ENCODE peak calls at places on chromosomes 1 and 21, in seven cellular contexts. S is neural progenitor cell, M is lower leg skin, K is endothelial cell, F is upper lobe of right lung, P is fibroblast of mammary gland, J is epithelial cell of esophagus. Y is an unnamed sample.

GRCh38 chr1:111512132-111512874 is 8.9 kb upstream of the ADORA3 start:
- DNase-seq in P (no peak), K (no peak), J (no peak), S (no peak), M (no peak), F (peak), Y (no peak)

GRCh38 chr1:110319332-110320167 is 19.6 kb upstream of the RBM15 start:
- DNase-seq in K (no peak), F (no peak), M (no peak), S (no peak), J (peak), P (peak), Y (no peak)

GRCh38 chr1:224497714-224498573 is 63.3 kb upstream of the WDR26 start:
- DNase-seq in K (no peak), M (peak), F (no peak), P (peak), J (peak), S (peak), Y (no peak)

GRCh38 chr1:94755675-94756074 is 64.5 kb upstream of the SLC44A3 start:
- DNase-seq in F (no peak), S (no peak), J (no peak), K (no peak), M (no peak), P (peak), Y (no peak)

GRCh38 chr1:110481968-110482623 is 31.1 kb downstream of the PROK1 start:
- DNase-seq in K (no peak), S (no peak), F (no peak), M (no peak), P (no peak), J (no peak), Y (no peak)

GRCh38 chr21:45192332-45192731 is 95.4 kb downstream of the POFUT2 start:
- DNase-seq in P (no peak), F (no peak), S (peak), K (no peak), M (no peak), J (no peak), Y (no peak)

GRCh38 chr1:119368556-119368955 is at the start of gene HAO2:
- DNase-seq in J (no peak), K (no peak), S (no peak), F (peak), P (no peak), M (no peak), Y (no peak)

GRCh38 chr1:99872063-99872462 is 21.9 kb downstream of the AGL start:
- DNase-seq in K (no peak), S (no peak), F (no peak), J (no peak), M (no peak), P (no peak), Y (no peak)

GRCh38 chr1:169443923-169444322 is 16.6 kb upstream of the CCDC181 start:
- DNase-seq in J (no peak), S (no peak), K (no peak), F (no peak), P (no peak), M (no peak), Y (no peak)

GRCh38 chr1:98914547-98914946 is 90.1 kb downstream of the PLPPR5 start:
- DNase-seq in S (no peak), J (peak), P (peak), F (no peak), K (no peak), M (no peak), Y (no peak)

GRCh38 chr1:119147626-119148180 is 7.2 kb upstream of the WARS2 start:
- DNase-seq in P (peak), J (no peak), F (no peak), M (no peak), K (no peak), S (no peak), Y (no peak)

GRCh38 chr1:20376880-20377494 is 86.3 kb downstream of the VWA5B1 start:
- DNase-seq in F (no peak), M (peak), J (peak), S (peak), P (peak), K (peak), Y (peak)

GRCh38 chr1:244211559-244211944 is 160.5 kb downstream of the ZBTB18 start:
- DNase-seq in K (no peak), J (peak), P (peak), S (no peak), F (no peak), M (peak), Y (no peak)
- TF ChIP-seq CTCF in K (no peak), J (no peak), P (no peak), S (no peak), F (no peak), M (no peak), Y (no peak)

DNA sequence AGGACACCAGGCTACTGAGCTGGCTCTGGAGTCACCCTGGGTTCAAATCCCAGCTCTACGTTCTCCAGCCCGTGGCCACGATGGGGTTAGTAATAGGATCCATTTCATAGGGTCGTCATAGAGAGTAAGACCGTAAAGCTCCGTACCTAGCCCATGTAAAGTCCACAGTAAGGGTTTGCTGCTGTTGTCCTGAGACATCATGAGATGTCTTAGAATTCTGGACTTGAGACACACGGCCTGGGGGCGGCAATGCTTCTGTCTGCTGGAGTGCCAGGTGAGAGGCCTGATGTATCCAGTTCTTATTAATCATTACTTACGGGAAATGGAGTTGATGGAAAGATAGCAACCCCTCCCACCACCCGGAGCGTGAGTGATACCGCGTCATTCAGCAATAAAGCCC is 3.6 kb downstream of the TCP10L start:
- DNase-seq in S (no peak), P (no peak), J (no peak), K (no peak), F (no peak), M (peak), Y (no peak)
- TF ChIP-seq CTCF in S (no peak), P (no peak), J (no peak), K (no peak), F (no peak), M (no peak), Y (no peak)

DNA sequence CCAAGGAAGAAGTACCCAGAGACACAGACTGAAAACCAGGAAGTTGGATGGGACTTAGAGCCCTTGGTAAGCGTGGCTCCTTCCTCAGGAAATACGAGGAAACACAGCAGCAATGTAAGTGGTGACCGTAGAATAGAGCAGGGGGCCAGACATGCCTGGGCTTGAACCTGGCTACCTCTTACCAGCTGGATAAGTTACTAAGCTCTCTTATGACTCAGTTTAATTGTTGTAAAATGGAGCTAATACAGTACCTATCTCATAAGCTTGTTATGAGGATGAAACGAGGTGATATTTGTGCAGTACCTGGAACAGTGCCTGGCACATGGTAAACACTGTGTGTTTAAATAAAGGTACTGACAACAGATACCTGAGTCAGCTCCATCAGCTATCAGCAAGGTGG is 19.2 kb downstream of the EBNA1BP2 start:
- DNase-seq in F (no peak), M (no peak), J (peak), K (no peak), P (peak), S (no peak), Y (no peak)
- TF ChIP-seq CTCF in F (no peak), M (no peak), J (peak), K (no peak), P (no peak), S (no peak), Y (no peak)

GRCh38 chr1:40856656-40857302 is 5.4 kb downstream of the CITED4 start:
- DNase-seq in S (peak), J (no peak), M (no peak), F (no peak), K (no peak), P (no peak), Y (no peak)

GRCh38 chr1:40853113-40853999 is 8.8 kb downstream of the CITED4 start:
- DNase-seq in J (peak), K (no peak), F (no peak), P (no peak), M (no peak), S (no peak), Y (no peak)

GRCh38 chr1:40857737-40858136 is 4.4 kb downstream of the CITED4 start:
- DNase-seq in F (no peak), P (no peak), J (peak), S (peak), M (no peak), K (no peak), Y (no peak)

GRCh38 chr1:40856116-40856515 is 6.0 kb downstream of the CITED4 start:
- DNase-seq in J (no peak), S (no peak), M (no peak), K (no peak), F (no peak), P (no peak), Y (no peak)

DNA sequence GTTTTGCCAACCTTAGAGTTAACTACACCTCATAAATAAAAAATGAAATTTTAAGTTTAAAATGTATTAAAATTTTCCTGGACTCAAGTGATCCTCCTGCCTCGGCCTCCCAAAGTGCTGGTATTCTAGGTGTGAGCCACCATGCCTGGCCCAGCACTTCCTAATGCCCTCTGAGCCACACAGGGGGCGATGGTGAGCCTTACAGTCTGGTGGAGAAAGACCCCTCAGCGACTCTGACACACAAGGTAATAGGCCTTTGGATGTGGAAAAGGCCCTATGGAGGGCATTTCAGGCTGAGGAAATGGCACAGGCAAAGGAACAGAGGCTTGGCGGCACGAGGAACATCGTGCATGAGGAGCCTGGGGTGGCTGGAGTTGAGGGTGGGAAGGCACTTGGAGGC is 6.7 kb downstream of the CITED4 start:
- DNase-seq in S (peak), P (no peak), K (no peak), M (no peak), F (no peak), J (no peak), Y (no peak)
- TF ChIP-seq CTCF in S (peak), P (peak), K (peak), M (no peak), F (no peak), J (no peak), Y (peak)

DNA sequence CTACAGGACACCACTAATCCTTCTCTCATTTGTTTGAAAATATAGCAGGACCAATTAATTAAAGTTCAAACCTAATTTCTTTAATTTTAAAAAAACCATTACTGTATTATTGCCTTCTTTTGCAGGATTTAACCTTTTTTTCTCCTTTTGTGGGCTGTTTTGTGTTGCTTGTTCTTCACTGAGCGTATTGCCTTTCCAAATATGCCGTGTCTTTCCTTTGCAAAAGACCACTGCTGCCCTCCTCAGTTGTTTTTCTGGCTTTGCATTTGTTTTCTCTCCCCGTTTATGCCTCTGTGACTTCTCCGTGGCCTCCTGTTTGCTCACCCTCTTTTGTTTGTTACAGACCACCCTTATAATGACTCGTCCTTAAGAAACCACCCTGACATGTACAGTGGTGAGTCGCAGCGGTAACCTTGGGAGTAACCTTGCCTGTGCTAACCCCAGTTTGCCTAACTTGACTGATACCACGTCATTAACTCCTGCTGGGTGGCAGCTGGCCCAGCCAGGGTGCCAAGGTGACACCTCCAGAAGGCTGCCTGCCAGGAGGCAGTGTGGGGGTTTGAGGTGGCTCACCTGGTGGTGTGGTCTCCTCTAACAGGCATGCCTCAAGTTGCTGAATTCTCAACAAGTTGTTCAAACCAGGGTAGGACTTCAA is 81.1 kb upstream of the CNTN2 start:
- DNase-seq in M (no peak), S (no peak), P (peak), F (no peak), J (no peak), K (no peak), Y (no peak)
- TF ChIP-seq CTCF in M (no peak), S (peak), P (no peak), F (no peak), J (no peak), K (no peak), Y (no peak)

GRCh38 chr1:204714861-204715511 is 29.4 kb upstream of the LRRN2 start:
- DNase-seq in K (peak), F (no peak), J (peak), S (peak), P (no peak), M (peak), Y (no peak)
- TF ChIP-seq CTCF in K (no peak), F (no peak), J (no peak), S (peak), P (no peak), M (no peak), Y (no peak)

DNA sequence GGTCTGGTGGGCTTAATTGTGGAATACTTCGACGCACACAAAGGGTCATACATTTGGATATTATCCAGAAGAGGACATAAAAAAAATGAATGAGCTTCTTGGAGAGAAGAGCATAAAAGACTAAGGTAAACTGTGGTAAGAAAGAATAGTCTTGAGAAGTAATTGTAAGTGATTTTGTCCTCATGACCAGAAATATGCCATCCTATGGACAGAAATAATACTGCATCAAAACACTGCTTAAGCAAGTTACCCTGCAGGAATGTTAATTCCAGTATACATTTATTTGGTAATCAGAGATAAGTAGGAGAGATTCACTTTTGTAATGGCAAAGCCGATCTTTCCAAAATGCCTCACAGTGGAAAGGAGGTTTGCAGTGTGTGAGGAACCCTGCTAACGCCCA is 111.9 kb downstream of the NRIP1 start:
- DNase-seq in P (peak), S (no peak), K (no peak), F (no peak), J (no peak), M (no peak), Y (no peak)
- TF ChIP-seq CTCF in P (peak), S (no peak), K (no peak), F (no peak), J (no peak), M (no peak), Y (peak)

GRCh38 chr1:16989676-16990391 is 9.4 kb upstream of the MFAP2 start:
- DNase-seq in S (no peak), K (no peak), F (no peak), P (no peak), J (no peak), M (no peak), Y (no peak)

GRCh38 chr1:16984717-16985116 is 4.3 kb upstream of the MFAP2 start:
- DNase-seq in P (peak), M (peak), J (peak), K (peak), F (no peak), S (no peak), Y (no peak)

GRCh38 chr1:16986113-16986512 is 5.7 kb upstream of the MFAP2 start:
- DNase-seq in J (no peak), P (no peak), S (no peak), K (no peak), M (no peak), F (no peak), Y (no peak)

GRCh38 chr1:16988210-16988609 is 7.8 kb upstream of the MFAP2 start:
- DNase-seq in J (no peak), K (no peak), P (no peak), S (no peak), F (no peak), M (no peak), Y (no peak)

GRCh38 chr1:16986596-16987361 is 6.4 kb upstream of the MFAP2 start:
- DNase-seq in P (no peak), J (no peak), M (no peak), K (peak), S (peak), F (no peak), Y (no peak)
- TF ChIP-seq CTCF in P (peak), J (peak), M (no peak), K (peak), S (peak), F (peak), Y (peak)

GRCh38 chr1:85572574-85572973 is 8.0 kb upstream of the CCN1 start:
- DNase-seq in J (peak), K (no peak), S (no peak), F (no peak), M (no peak), P (no peak), Y (no peak)

GRCh38 chr1:85573348-85573747 is 7.2 kb upstream of the CCN1 start:
- DNase-seq in F (no peak), P (no peak), J (no peak), K (no peak), M (no peak), S (no peak), Y (no peak)

GRCh38 chr1:85570446-85571180 is 9.9 kb upstream of the CCN1 start:
- DNase-seq in K (no peak), M (no peak), J (no peak), P (no peak), S (no peak), F (no peak), Y (no peak)

GRCh38 chr1:85571181-85571540 is 9.4 kb upstream of the CCN1 start:
- DNase-seq in S (no peak), J (no peak), F (no peak), P (no peak), M (no peak), K (no peak), Y (no peak)

DNA sequence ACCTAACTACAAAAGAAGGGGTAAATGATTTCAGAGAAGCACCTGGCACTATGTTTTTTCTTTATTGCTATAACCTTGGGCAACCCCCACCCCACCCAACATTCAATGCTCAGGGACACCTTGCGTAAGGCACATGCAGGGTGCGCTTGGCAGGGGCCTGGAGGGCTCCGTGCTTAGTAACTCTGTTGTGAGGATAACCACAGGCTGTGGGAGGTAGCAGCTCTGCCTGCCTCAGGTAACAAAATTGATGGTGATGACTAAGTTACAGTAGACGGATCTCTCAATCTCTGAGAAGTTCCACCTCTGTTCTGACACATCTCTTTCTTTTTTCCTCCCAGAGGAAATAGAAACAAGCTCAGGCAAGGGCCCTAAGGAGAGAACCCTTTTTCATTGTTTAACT is 8.7 kb upstream of the CCN1 start:
- DNase-seq in S (no peak), F (no peak), K (no peak), P (no peak), M (no peak), J (peak), Y (no peak)
- TF ChIP-seq CTCF in S (no peak), F (no peak), K (no peak), P (no peak), M (no peak), J (no peak), Y (no peak)

GRCh38 chr21:38129711-38130110 is 127.1 kb upstream of the KCNJ15 start:
- DNase-seq in P (no peak), M (no peak), S (no peak), K (no peak), F (no peak), J (no peak), Y (no peak)

GRCh38 chr21:38123626-38124025 is 133.2 kb upstream of the KCNJ15 start:
- DNase-seq in P (no peak), F (no peak), S (no peak), K (no peak), J (no peak), M (no peak), Y (peak)

GRCh38 chr21:38120984-38121855 is 135.6 kb upstream of the KCNJ15 start:
- DNase-seq in F (no peak), S (no peak), M (no peak), P (no peak), K (no peak), J (no peak), Y (no peak)

GRCh38 chr21:38121888-38122705 is 134.7 kb upstream of the KCNJ15 start:
- DNase-seq in K (no peak), S (no peak), P (no peak), F (no peak), M (no peak), J (peak), Y (no peak)

GRCh38 chr21:38126677-38127271 is 130.0 kb upstream of the KCNJ15 start:
- DNase-seq in K (peak), S (peak), F (peak), M (no peak), J (peak), P (peak), Y (no peak)
- TF ChIP-seq CTCF in K (peak), S (peak), F (peak), M (no peak), J (peak), P (peak), Y (peak)